ENCODE peak calls at places on chromosomes 2 and 18, in ten cellular contexts. P is transverse colon, L is kidney, Y is endodermal cell, D is nephron progenitor cell, J is cardiac fibroblast, F is progenitor cell of endocrine pancreas, W is AG04450, V is brain microvascular endothelial cell, U is astrocyte of the cerebellum. S is an unnamed sample.

GRCh38 chr2:17628349-17629261 is 88.1 kb downstream of the VSNL1 start:
- DNase-seq in P (no peak), F (no peak), L (no peak), J (peak; percentile 31), W (no peak), D (no peak), Y (no peak), V (no peak), U (peak; percentile 81), S (no peak)

GRCh38 chr2:224111576-224111975 is 72.5 kb upstream of the SERPINE2 start:
- DNase-seq in U (no peak), F (no peak), Y (no peak), V (no peak), D (no peak), P (no peak), L (no peak), J (no peak), W (no peak), S (no peak)

GRCh38 chr2:170716851-170717598 is 1.9 kb downstream of the SP5 start:
- DNase-seq in V (no peak), F (peak; percentile 59), D (peak; percentile 85), U (no peak), P (peak; percentile 25), W (no peak), L (peak; percentile 75), J (peak; percentile 24), Y (peak; percentile 93), S (peak; percentile 81)

GRCh38 chr2:120520929-120521912 is 175.3 kb downstream of the INHBB start:
- DNase-seq in U (no peak), F (peak; percentile 30), J (peak; percentile 47), P (peak; percentile 41), L (peak; percentile 41), W (no peak), V (peak; percentile 27), Y (peak; percentile 90), D (peak; percentile 54), S (peak; percentile 64)

GRCh38 chr2:232666051-232666805 is 30.9 kb upstream of the GIGYF2 start:
- DNase-seq in P (no peak), U (no peak), L (no peak), F (no peak), J (no peak), D (no peak), Y (no peak), W (no peak), V (no peak), S (no peak)

GRCh38 chr2:25251032-25251460 is 82.7 kb upstream of the POMC start:
- DNase-seq in J (no peak), Y (no peak), W (no peak), F (no peak), L (no peak), U (no peak), P (no peak), D (peak; percentile 36), V (peak; percentile 2), S (no peak)

GRCh38 chr2:39436592-39437521 is at the start of gene MAP4K3:
- DNase-seq in J (peak; percentile 96), P (peak; percentile 95), U (peak; percentile 84), Y (peak; percentile 98), W (peak; percentile 88), D (peak; percentile 96), F (peak; percentile 95), L (peak; percentile 97), V (peak; percentile 90), S (peak; percentile 94)

GRCh38 chr2:1907849-1908533 is 163.7 kb upstream of the PXDN start:
- DNase-seq in V (no peak), F (no peak), J (no peak), U (no peak), D (no peak), W (no peak), P (no peak), Y (peak; percentile 49), L (no peak), S (no peak)

GRCh38 chr2:154466226-154466625 is 232.3 kb upstream of the KCNJ3 start:
- DNase-seq in P (no peak), F (no peak), D (no peak), J (no peak), W (no peak), U (no peak), Y (no peak), V (no peak), L (no peak), S (no peak)

GRCh38 chr2:110157153-110157793 is 41.7 kb upstream of the MALL start:
- DNase-seq in P (peak; percentile 27), W (peak; percentile 23), J (peak; percentile 86), L (no peak), Y (no peak), F (no peak), D (peak; percentile 10), U (peak; percentile 72), V (peak; percentile 66), S (no peak)

GRCh38 chr18:22705328-22705727 is 227.8 kb upstream of the RBBP8 start:
- DNase-seq in F (no peak), Y (no peak), U (peak; percentile 35), D (no peak), W (no peak), L (no peak), P (no peak), V (peak; percentile 82), J (peak; percentile 67), S (no peak)

GRCh38 chr2:624096-624495 is 53.1 kb downstream of the TMEM18 start:
- DNase-seq in F (no peak), U (no peak), Y (peak; percentile 20), D (no peak), L (no peak), P (no peak), V (no peak), W (no peak), J (no peak), S (no peak)

GRCh38 chr2:6791682-6792081 is 74.0 kb downstream of the CMPK2 start:
- DNase-seq in P (no peak), U (no peak), L (no peak), D (no peak), J (no peak), W (no peak), V (no peak), Y (peak; percentile 82), F (no peak), S (no peak)

GRCh38 chr2:240929364-240930095 is 23.4 kb downstream of the CROCC2 start:
- DNase-seq in L (no peak), W (no peak), J (no peak), V (no peak), U (no peak), Y (peak; percentile 35), D (no peak), P (peak; percentile 4), F (no peak), S (no peak)

GRCh38 chr18:63182861-63183260 is 136.7 kb downstream of the BCL2 start:
- DNase-seq in D (no peak), Y (no peak), L (no peak), F (no peak), J (no peak), P (no peak), W (no peak), U (no peak), V (no peak), S (no peak)

GRCh38 chr2:155815851-155816250 is 516.7 kb downstream of the NR4A2 start:
- DNase-seq in D (peak; percentile 9), P (no peak), J (no peak), U (no peak), L (no peak), Y (peak; percentile 76), F (no peak), W (no peak), V (peak; percentile 9), S (peak; percentile 48)

GRCh38 chr2:127426501-127427354 is 8.5 kb downstream of the PROC start:
- DNase-seq in U (no peak), J (no peak), D (no peak), W (no peak), P (no peak), L (no peak), Y (no peak), F (no peak), V (no peak), S (no peak)

GRCh38 chr2:31528823-31529222 is 51.9 kb downstream of the SRD5A2 start:
- DNase-seq in Y (no peak), F (no peak), W (no peak), D (no peak), L (no peak), P (no peak), V (no peak), U (no peak), J (no peak), S (no peak)
- TF ChIP-seq CTCF in Y (no peak), F (no peak), W (no peak), D (no peak), L (no peak), P (no peak), V (no peak), U (no peak), J (no peak), S (no peak)

GRCh38 chr2:146701183-146701582 is 1143.6 kb upstream of the ACVR2A start:
- DNase-seq in W (no peak), Y (peak; percentile 88), D (no peak), U (no peak), V (peak; percentile 11), F (no peak), P (no peak), J (no peak), L (no peak), S (no peak)
- TF ChIP-seq CTCF in W (no peak), Y (peak; percentile 75), D (no peak), U (no peak), V (peak; percentile 11), F (no peak), P (no peak), J (no peak), L (no peak), S (no peak)

DNA sequence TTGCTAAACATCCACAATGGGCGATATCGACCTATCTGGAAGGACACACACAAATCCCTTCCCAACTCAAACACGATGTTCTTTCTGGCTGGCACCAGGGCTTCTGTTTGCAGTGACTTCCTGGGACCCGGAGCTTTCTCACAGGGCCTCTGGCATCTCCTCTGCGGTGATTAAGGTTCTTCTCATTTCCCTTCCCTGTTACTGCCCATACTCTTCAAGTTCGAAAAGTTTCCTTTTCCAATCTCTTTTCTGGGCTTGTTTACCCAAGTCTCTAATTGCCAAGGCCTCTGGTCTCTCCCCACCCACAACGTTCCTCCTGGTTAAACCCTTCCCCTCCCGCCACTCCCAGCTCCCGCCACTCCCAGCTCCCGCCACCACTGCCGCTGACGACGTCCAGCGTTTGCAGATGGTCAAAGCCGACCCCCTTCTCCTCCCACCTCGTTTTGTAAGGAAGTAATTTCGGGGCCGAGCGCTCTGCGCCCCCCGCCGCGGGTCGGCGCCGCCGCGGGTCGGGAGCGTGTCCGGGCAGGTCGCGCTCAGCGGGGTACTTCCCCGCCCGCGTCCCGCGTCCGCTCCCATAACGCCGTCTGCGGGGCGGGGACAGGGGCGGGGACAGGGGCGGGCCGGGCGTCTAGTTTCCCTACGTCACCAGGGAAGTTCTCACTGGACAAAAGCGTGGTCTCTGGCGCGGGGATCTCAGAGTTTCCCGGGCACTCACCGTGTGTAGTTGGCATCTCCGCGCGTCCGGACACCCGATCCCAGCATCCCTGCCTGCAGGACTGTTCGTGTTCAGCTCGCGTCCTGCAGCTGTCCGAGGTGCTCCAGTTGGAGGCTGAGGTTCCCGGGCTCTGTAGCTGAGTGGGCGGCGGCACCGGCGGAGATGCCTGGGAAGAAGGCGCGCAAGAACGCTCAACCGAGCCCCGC is at the start of gene PMAIP1:
- DNase-seq in W (peak; percentile 93), F (peak; percentile 80), V (peak; percentile 94), U (peak; percentile 89), Y (peak; percentile 99), P (peak; percentile 92), L (peak; percentile 95), D (peak; percentile 90), J (peak; percentile 95), S (peak; percentile 85)
- TF ChIP-seq CTCF in W (no peak), F (no peak), V (no peak), U (no peak), Y (no peak), P (no peak), L (peak; percentile 2), D (no peak), J (no peak), S (no peak)

GRCh38 chr2:28413152-28413895 is 20.7 kb downstream of the FOSL2 start:
- DNase-seq in J (no peak), U (no peak), D (no peak), Y (peak; percentile 83), P (peak; percentile 63), V (no peak), F (no peak), W (no peak), L (no peak), S (peak; percentile 72)
- TF ChIP-seq CTCF in J (no peak), U (no peak), D (no peak), Y (peak; percentile 60), P (no peak), V (peak; percentile 45), F (no peak), W (peak; percentile 21), L (no peak), S (no peak)